ENCODE peak calls at places on chromosome 15, in six cellular contexts. X is T-helper 2 cell, T is aorta, R is neuronal stem cell, B is M059J, D is cerebellar cortex. P is an unnamed sample.

GRCh38 chr15:82742134-82742533 is 32.5 kb upstream of the AP3B2 start:
- DNase-seq in X (no peak), T (no peak), R (no peak), B (no peak), D (peak), P (no peak)

GRCh38 chr15:93524432-93524831 is 435.4 kb upstream of the RGMA start:
- DNase-seq in X (no peak), T (no peak), R (no peak), B (no peak), D (no peak), P (no peak)

GRCh38 chr15:74901612-74902063 is 5.0 kb downstream of the FAM219B start:
- DNase-seq in X (peak), T (no peak), R (peak), B (peak), D (peak), P (peak)

GRCh38 chr15:73573572-73573971 is 59.6 kb downstream of the NPTN start:
- DNase-seq in X (no peak), T (no peak), R (no peak), B (no peak), D (no peak), P (peak)

GRCh38 chr15:61420546-61420945 is 191.4 kb upstream of the RORA start:
- DNase-seq in X (no peak), T (no peak), R (no peak), B (no peak), D (no peak), P (no peak)

GRCh38 chr15:55654541-55654940 is 66.4 kb upstream of the PYGO1 start:
- DNase-seq in X (no peak), T (no peak), R (no peak), B (peak), D (no peak), P (peak)

GRCh38 chr15:71591057-71591456 is 219.3 kb upstream of the NR2E3 start:
- DNase-seq in X (no peak), T (no peak), R (no peak), B (no peak), D (no peak), P (no peak)

GRCh38 chr15:29097168-29097567 is 172.5 kb downstream of the NSMCE3 start:
- DNase-seq in X (no peak), T (peak), R (no peak), B (no peak), D (no peak), P (no peak)

GRCh38 chr15:40756938-40757337 is 1.9 kb upstream of the RMDN3 start:
- DNase-seq in X (no peak), T (no peak), R (no peak), B (no peak), D (peak), P (no peak)

GRCh38 chr15:100919481-100920405 is 586 bp downstream of the LRRK1 start:
- DNase-seq in X (no peak), T (peak), R (no peak), B (no peak), D (no peak), P (peak)

GRCh38 chr15:51647128-51647562 is 24.6 kb upstream of the DMXL2 start:
- DNase-seq in X (no peak), T (no peak), R (no peak), B (peak), D (no peak), P (peak)

GRCh38 chr15:77533986-77534385 is 98.7 kb downstream of the LINGO1 start:
- DNase-seq in X (no peak), T (peak), R (no peak), B (no peak), D (no peak), P (no peak)

GRCh38 chr15:34460451-34460850 is 22.8 kb upstream of the GOLGA8A start:
- DNase-seq in X (no peak), T (no peak), R (no peak), B (no peak), D (no peak), P (no peak)

GRCh38 chr15:63094495-63094931 is 27.1 kb upstream of the LACTB start:
- DNase-seq in X (no peak), T (no peak), R (no peak), B (peak), D (no peak), P (no peak)

GRCh38 chr15:46714959-46715358 is 1002.3 kb upstream of the SEMA6D start:
- DNase-seq in X (no peak), T (no peak), R (no peak), B (no peak), D (no peak), P (no peak)

GRCh38 chr15:69392352-69392751 is 21.8 kb upstream of the KIF23 start:
- DNase-seq in X (no peak), T (no peak), R (no peak), B (no peak), D (no peak), P (no peak)

GRCh38 chr15:66409565-66410108 is 22.9 kb downstream of the MAP2K1 start:
- DNase-seq in X (no peak), T (no peak), R (no peak), B (no peak), D (no peak), P (no peak)

GRCh38 chr15:51861557-51862350 is 32.3 kb downstream of the TMOD3 start:
- DNase-seq in X (peak), T (no peak), R (no peak), B (no peak), D (no peak), P (peak)

GRCh38 chr15:70046716-70047369 is 50.9 kb downstream of the TLE3 start:
- DNase-seq in X (no peak), T (peak), R (no peak), B (no peak), D (no peak), P (no peak)

GRCh38 chr15:36843822-36844221 is 256.5 kb downstream of the MEIS2 start:
- DNase-seq in X (no peak), T (no peak), R (no peak), B (no peak), D (no peak), P (no peak)

GRCh38 chr15:40825661-40826088 is 2.8 kb downstream of the PPP1R14D start:
- DNase-seq in X (no peak), T (peak), R (no peak), B (peak), D (no peak), P (no peak)

GRCh38 chr15:50190166-50190570 is 8.2 kb downstream of the SLC27A2 start:
- DNase-seq in X (no peak), T (no peak), R (no peak), B (no peak), D (no peak), P (no peak)

GRCh38 chr15:81548350-81549116 is 174.5 kb upstream of the TMC3 start:
- DNase-seq in X (no peak), T (no peak), R (no peak), B (no peak), D (no peak), P (no peak)

GRCh38 chr15:68281008-68281407 is 3.5 kb downstream of the FEM1B start:
- DNase-seq in X (no peak), T (no peak), R (no peak), B (no peak), D (no peak), P (no peak)

GRCh38 chr15:68553594-68553993 is 25.2 kb upstream of the CORO2B start:
- DNase-seq in X (no peak), T (no peak), R (no peak), B (no peak), D (no peak), P (no peak)

GRCh38 chr15:99452728-99453643 is 112.8 kb upstream of the MEF2A start:
- DNase-seq in X (no peak), T (peak), R (no peak), B (peak), D (peak), P (peak)

GRCh38 chr15:70158309-70158995 is 60.7 kb upstream of the TLE3 start:
- DNase-seq in X (no peak), T (no peak), R (no peak), B (no peak), D (no peak), P (no peak)

GRCh38 chr15:43235536-43235935 is 14.7 kb upstream of the EPB42 start:
- DNase-seq in X (no peak), T (no peak), R (no peak), B (no peak), D (no peak), P (no peak)

GRCh38 chr15:51536965-51537574 is 85.5 kb downstream of the DMXL2 start:
- DNase-seq in X (peak), T (no peak), R (no peak), B (peak), D (peak), P (peak)

GRCh38 chr15:69782155-69782658 is 315.5 kb downstream of the TLE3 start:
- DNase-seq in X (no peak), T (no peak), R (no peak), B (no peak), D (no peak), P (no peak)

GRCh38 chr15:52710050-52710709 is 31.0 kb upstream of the ATOSA start:
- DNase-seq in X (no peak), T (no peak), R (no peak), B (peak), D (no peak), P (no peak)

GRCh38 chr15:51022206-51022605 is 72.5 kb downstream of the TNFAIP8L3 start:
- DNase-seq in X (no peak), T (no peak), R (no peak), B (no peak), D (no peak), P (no peak)

GRCh38 chr15:66718220-66718988 is 16.4 kb downstream of the SMAD6 start:
- DNase-seq in X (no peak), T (no peak), R (no peak), B (peak), D (no peak), P (peak)

P was measured in lung microvascular endothelial cell.